ENCODE peak calls at places on chromosomes 5 and 9, in six cellular contexts. A is kidney epithelial cell, G is AML-193, B is Caco-2, X is cardiac fibroblast, Y is HepG2. Q is an unnamed sample.

GRCh38 chr9:136421791-136422190 is 11.3 kb downstream of the PMPCA start:
- DNase-seq in Y (no peak), B (no peak), A (no peak), G (no peak), X (no peak), Q (no peak)

GRCh38 chr9:134617836-134618162 is 23.8 kb upstream of the COL5A1 start:
- DNase-seq in G (no peak), Y (no peak), A (no peak), X (no peak), B (no peak), Q (no peak)

GRCh38 chr5:33788922-33789321 is 102.9 kb downstream of the ADAMTS12 start:
- DNase-seq in B (no peak), Y (no peak), A (peak), X (peak), G (no peak), Q (no peak)

GRCh38 chr9:98080346-98080745 is 23.8 kb downstream of the NANS start:
- DNase-seq in A (no peak), G (no peak), B (no peak), Y (no peak), X (peak), Q (no peak)

GRCh38 chr9:127450170-127450830 is 906 bp downstream of the RPL12 start:
- DNase-seq in Y (no peak), X (peak), A (no peak), B (peak), G (no peak), Q (no peak)

GRCh38 chr9:127407505-127407868 is 10.5 kb downstream of the SLC2A8 start:
- DNase-seq in G (no peak), A (no peak), Y (no peak), X (no peak), B (no peak), Q (no peak)

GRCh38 chr9:16925426-16925825 is 55.0 kb upstream of the BNC2 start:
- DNase-seq in A (no peak), X (no peak), G (no peak), Y (no peak), B (no peak), Q (no peak)

GRCh38 chr5:176994460-176995121 is 12.0 kb downstream of the UIMC1 start:
- DNase-seq in X (peak), G (peak), A (peak), B (peak), Y (peak), Q (no peak)

GRCh38 chr5:1006656-1007071 is 1.9 kb upstream of the NKD2 start:
- DNase-seq in A (no peak), B (no peak), Y (no peak), X (no peak), G (no peak), Q (peak)

GRCh38 chr5:68093455-68094159 is 121.9 kb upstream of the PIK3R1 start:
- DNase-seq in X (no peak), A (no peak), B (no peak), Y (no peak), G (no peak), Q (no peak)

GRCh38 chr5:173056783-173057061 is 570 bp downstream of the CREBRF start:
- DNase-seq in A (no peak), Y (no peak), G (peak), X (no peak), B (no peak), Q (no peak)

GRCh38 chr5:1292139-1292538 is 2.7 kb downstream of the TERT start:
- DNase-seq in G (peak), Y (no peak), X (no peak), B (no peak), A (no peak), Q (peak)

GRCh38 chr5:11248958-11249357 is 487.9 kb upstream of the DAP start:
- DNase-seq in G (no peak), X (no peak), Y (no peak), A (no peak), B (no peak), Q (no peak)